ENCODE peak calls at places on chromosome 9, in seven cellular contexts. M is HCT116, D is H1, Q is SK-N-SH, P is GM12878, U is K562, V is HepG2. T is an unnamed sample.

GRCh38 chr9:124164800-124165199 is 92.9 kb upstream of the NEK6 start:
- DNase-seq in M (no peak), D (no peak), Q (no peak), P (no peak), U (no peak), V (no peak), T (no peak)

GRCh38 chr9:7549261-7549660 is 250.3 kb downstream of the DMAC1 start:
- DNase-seq in M (no peak), D (peak; percentile 53), Q (no peak), P (no peak), U (no peak), V (no peak), T (no peak)

GRCh38 chr9:136327313-136327971 is at the start of gene GPSM1:
- DNase-seq in M (no peak), D (no peak), Q (peak; percentile 94), P (no peak), U (peak; percentile 75), V (no peak), T (no peak)

GRCh38 chr9:128818839-128819715 is 777 bp downstream of the ENDOG start:
- DNase-seq in M (no peak), D (peak; percentile 81), Q (peak; percentile 67), P (no peak), U (peak; percentile 57), V (no peak), T (no peak)

GRCh38 chr9:133127340-133127981 is 6.4 kb upstream of the RALGDS start:
- DNase-seq in M (peak; percentile 50), D (no peak), Q (no peak), P (no peak), U (no peak), V (no peak), T (no peak)

GRCh38 chr9:87504938-87505337 is 7.3 kb downstream of the DAPK1 start:
- DNase-seq in M (no peak), D (no peak), Q (no peak), P (no peak), U (no peak), V (peak; percentile 51), T (no peak)

GRCh38 chr9:79670269-79670961 is 98.7 kb downstream of the TLE4 start:
- DNase-seq in M (no peak), D (no peak), Q (no peak), P (no peak), U (no peak), V (no peak), T (peak; percentile 24)

GRCh38 chr9:115469826-115470225 is 351.9 kb upstream of the TNC start:
- DNase-seq in M (no peak), D (no peak), Q (no peak), P (no peak), U (no peak), V (no peak), T (no peak)

GRCh38 chr9:120742951-120743416 is 28.7 kb upstream of the MEGF9 start:
- DNase-seq in M (peak; percentile 29), D (no peak), Q (peak; percentile 71), P (no peak), U (peak; percentile 71), V (peak; percentile 70), T (peak; percentile 17)

GRCh38 chr9:70625078-70625477 is 210.6 kb upstream of the KLF9 start:
- DNase-seq in M (no peak), D (no peak), Q (no peak), P (no peak), U (peak; percentile 40), V (no peak), T (no peak)

GRCh38 chr9:126499911-126500599 is 113.7 kb upstream of the LMX1B start:
- DNase-seq in M (no peak), D (peak; percentile 77), Q (no peak), P (no peak), U (no peak), V (no peak), T (no peak)

GRCh38 chr9:136209786-136210185 is 4.9 kb upstream of the LHX3 start:
- DNase-seq in M (no peak), D (no peak), Q (no peak), P (no peak), U (no peak), V (no peak), T (no peak)

GRCh38 chr9:89477811-89478583 is 19.9 kb downstream of the SEMA4D start:
- DNase-seq in M (no peak), D (no peak), Q (no peak), P (no peak), U (no peak), V (no peak), T (no peak)

GRCh38 chr9:85208666-85209065 is 533.1 kb downstream of the AGTPBP1 start:
- DNase-seq in M (no peak), D (no peak), Q (no peak), P (no peak), U (no peak), V (no peak), T (no peak)

GRCh38 chr9:127138444-127138843 is 16.0 kb upstream of the ANGPTL2 start:
- DNase-seq in M (no peak), D (no peak), Q (no peak), P (no peak), U (no peak), V (no peak), T (no peak)

GRCh38 chr9:123421801-123422455 is 65.9 kb downstream of the CRB2 start:
- DNase-seq in M (no peak), D (no peak), Q (no peak), P (no peak), U (no peak), V (no peak), T (no peak)

GRCh38 chr9:136546697-136547481 is 1.0 kb upstream of the NOTCH1 start:
- DNase-seq in M (no peak), D (peak; percentile 80), Q (peak; percentile 62), P (no peak), U (no peak), V (no peak), T (no peak)

GRCh38 chr9:134348404-134349155 is 22.3 kb downstream of the RXRA start:
- DNase-seq in M (no peak), D (no peak), Q (no peak), P (no peak), U (no peak), V (no peak), T (no peak)

GRCh38 chr9:120486347-120486746 is 93.6 kb downstream of the CDK5RAP2 start:
- DNase-seq in M (no peak), D (no peak), Q (no peak), P (no peak), U (no peak), V (no peak), T (no peak)

GRCh38 chr9:89428901-89429890 is 68.7 kb downstream of the SEMA4D start:
- DNase-seq in M (no peak), D (peak; percentile 74), Q (no peak), P (no peak), U (peak; percentile 38), V (no peak), T (no peak)

GRCh38 chr9:37976714-37977477 is 73.0 kb upstream of the SLC25A51 start:
- DNase-seq in M (no peak), D (no peak), Q (no peak), P (no peak), U (peak; percentile 72), V (no peak), T (no peak)

GRCh38 chr9:78130004-78130403 is 98.4 kb upstream of the GNAQ start:
- DNase-seq in M (peak; percentile 56), D (peak; percentile 64), Q (peak; percentile 24), P (no peak), U (no peak), V (no peak), T (no peak)

GRCh38 chr9:78132688-78133033 is 101.0 kb upstream of the GNAQ start:
- DNase-seq in M (no peak), D (no peak), Q (no peak), P (no peak), U (no peak), V (no peak), T (no peak)

GRCh38 chr9:78133751-78134150 is 102.1 kb upstream of the CEP78 start:
- DNase-seq in M (no peak), D (no peak), Q (no peak), P (no peak), U (no peak), V (no peak), T (no peak)

GRCh38 chr9:78130853-78131252 is 99.2 kb upstream of the GNAQ start:
- DNase-seq in M (no peak), D (no peak), Q (no peak), P (no peak), U (no peak), V (no peak), T (no peak)

DNA sequence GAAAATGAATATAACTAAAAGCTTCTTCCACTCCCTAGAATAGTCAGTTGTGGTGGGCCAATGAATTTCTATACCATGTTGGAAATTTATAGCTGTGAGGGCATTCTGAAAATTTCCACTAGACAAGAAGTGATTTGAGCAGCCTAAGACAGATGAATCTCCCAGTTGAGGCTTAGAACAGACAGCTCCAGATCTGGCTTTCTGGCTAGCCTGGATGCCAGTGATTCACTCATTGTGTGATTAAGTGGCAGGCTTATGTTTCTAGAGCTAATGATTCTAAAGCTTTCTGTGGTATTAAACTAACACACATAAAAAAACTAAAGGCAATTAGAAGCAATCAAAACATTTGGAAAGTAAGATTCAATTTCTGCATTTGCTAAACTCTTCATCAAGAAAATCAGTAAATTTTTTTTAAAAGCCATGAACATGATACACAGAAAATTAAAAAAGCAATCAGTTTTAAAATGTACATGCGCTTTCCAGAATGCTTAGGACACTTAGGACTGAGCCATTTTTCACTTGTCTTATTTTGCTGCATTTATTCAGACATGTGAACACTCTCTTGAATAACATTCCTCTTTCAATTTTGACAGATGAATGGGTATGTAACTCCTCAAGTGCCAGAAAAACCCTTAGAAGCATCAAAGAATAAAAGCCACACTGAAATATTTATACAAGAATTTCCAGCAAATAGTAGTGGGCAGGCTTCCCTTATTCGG is 100.5 kb upstream of the GNAQ start:
- DNase-seq in M (no peak), D (no peak), Q (no peak), P (no peak), U (no peak), V (no peak), T (no peak)
- H3K4me3 ChIP-seq in M (no peak overlapping the region), D (no peak overlapping the region), Q (no peak overlapping the region), P (peak overlapping the region; percentile 14), U (no peak overlapping the region), V (peak overlapping the region; percentile 41), T (peak overlapping the region; percentile 7)

GRCh38 chr9:131239307-131239975 is 36.9 kb downstream of the FAM78A start:
- DNase-seq in M (no peak), D (no peak), Q (no peak), P (no peak), U (no peak), V (no peak), T (no peak)
- TF ChIP-seq SIN3A in M (no peak), D (no peak), Q (no peak), P (no peak), U (no peak), V (no peak), T (no peak)

DNA sequence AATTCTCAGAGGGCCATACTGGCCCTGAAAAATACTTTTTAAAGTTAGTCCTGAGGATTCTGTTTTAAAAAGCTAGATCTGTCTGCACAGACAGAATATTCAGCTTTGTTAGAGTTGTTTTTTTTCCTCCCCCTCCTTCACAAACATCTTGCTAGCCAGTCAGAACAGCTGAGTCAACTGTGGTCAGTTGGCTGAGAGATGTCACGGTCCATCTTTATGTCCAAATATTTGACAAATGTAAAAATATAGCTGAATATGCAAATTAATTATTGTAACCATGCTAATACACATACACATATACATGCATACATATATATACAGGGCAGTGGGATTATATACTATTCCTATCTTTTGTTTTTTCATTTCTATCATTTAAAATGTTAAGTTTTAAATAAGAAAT is 33.9 kb downstream of the UNC13B start:
- DNase-seq in M (no peak), D (no peak), Q (no peak), P (no peak), U (no peak), V (no peak), T (no peak)
- H3K9me3 ChIP-seq in M (no peaks in the 10 kb centered on the region), D (peaks cover 22% of the 10 kb centered on the region), Q (no peaks in the 10 kb centered on the region), P (peaks cover 2% of the 10 kb centered on the region), U (no peaks in the 10 kb centered on the region), V (no peaks in the 10 kb centered on the region), T (no peaks in the 10 kb centered on the region)

GRCh38 chr9:81685763-81686613 is 3.4 kb downstream of the TLE1 start:
- DNase-seq in M (no peak), D (no peak), Q (no peak), P (no peak), U (no peak), V (peak; percentile 46), T (no peak)
- H3K4me3 ChIP-seq in M (no peak overlapping the region), D (peak overlapping the region; percentile 87), Q (peak overlapping the region; percentile 73), P (no peak overlapping the region), U (no peak overlapping the region), V (peak overlapping the region; percentile 87), T (peak overlapping the region; percentile 77)